ENCODE peak calls at places on chromosomes 5 and 9, in five cellular contexts. One of them, this sample, is unnamed.

GRCh38 chr5:92780057-92780456 is 801.0 kb downstream of the NR2F1-AS1 start:
- DNase-seq in AG10803: no peak
- DNase-seq in tibial artery: no peak
- DNase-seq in dorsolateral prefrontal cortex: no peak
- DNase-seq in brain microvascular endothelial cell: no peak
- DNase-seq in this sample: no peak

GRCh38 chr5:151115272-151115905 is 34.6 kb upstream of the TNIP1 start:
- DNase-seq in AG10803: peak
- DNase-seq in tibial artery: peak
- DNase-seq in dorsolateral prefrontal cortex: peak
- DNase-seq in brain microvascular endothelial cell: peak
- DNase-seq in this sample: peak

GRCh38 chr5:112210430-112211005 is 208.6 kb downstream of the EPB41L4A start:
- DNase-seq in AG10803: peak
- DNase-seq in tibial artery: peak
- DNase-seq in dorsolateral prefrontal cortex: no peak
- DNase-seq in brain microvascular endothelial cell: peak
- DNase-seq in this sample: peak

GRCh38 chr5:101068298-101068697 is 165.2 kb upstream of the ST8SIA4 start:
- DNase-seq in AG10803: no peak
- DNase-seq in tibial artery: no peak
- DNase-seq in dorsolateral prefrontal cortex: no peak
- DNase-seq in brain microvascular endothelial cell: no peak
- DNase-seq in this sample: no peak

GRCh38 chr5:159897786-159898393 is 18.4 kb upstream of the ADRA1B start:
- DNase-seq in AG10803: peak
- DNase-seq in tibial artery: no peak
- DNase-seq in dorsolateral prefrontal cortex: no peak
- DNase-seq in brain microvascular endothelial cell: no peak
- DNase-seq in this sample: no peak

GRCh38 chr5:2330325-2330724 is 421.2 kb downstream of the IRX2 start:
- DNase-seq in AG10803: no peak
- DNase-seq in tibial artery: no peak
- DNase-seq in dorsolateral prefrontal cortex: no peak
- DNase-seq in brain microvascular endothelial cell: no peak
- DNase-seq in this sample: no peak

GRCh38 chr5:74205745-74206570 is 434.6 kb downstream of the ENC1 start:
- DNase-seq in AG10803: peak
- DNase-seq in tibial artery: no peak
- DNase-seq in dorsolateral prefrontal cortex: no peak
- DNase-seq in brain microvascular endothelial cell: no peak
- DNase-seq in this sample: no peak

GRCh38 chr9:133577463-133578112 is 31.6 kb downstream of the FAM163B start:
- DNase-seq in AG10803: no peak
- DNase-seq in tibial artery: no peak
- DNase-seq in dorsolateral prefrontal cortex: no peak
- DNase-seq in brain microvascular endothelial cell: no peak
- DNase-seq in this sample: no peak

GRCh38 chr9:18921677-18922076 is 111.3 kb downstream of the SAXO1 start:
- DNase-seq in AG10803: peak
- DNase-seq in tibial artery: no peak
- DNase-seq in dorsolateral prefrontal cortex: no peak
- DNase-seq in brain microvascular endothelial cell: no peak
- DNase-seq in this sample: no peak

GRCh38 chr5:78497573-78498533 is 137.4 kb downstream of the SCAMP1 start:
- DNase-seq in AG10803: no peak
- DNase-seq in tibial artery: no peak
- DNase-seq in dorsolateral prefrontal cortex: no peak
- DNase-seq in brain microvascular endothelial cell: no peak
- DNase-seq in this sample: no peak

GRCh38 chr9:91949946-91950664 is at the start of gene ROR2:
- DNase-seq in AG10803: peak
- DNase-seq in tibial artery: no peak
- DNase-seq in dorsolateral prefrontal cortex: no peak
- DNase-seq in brain microvascular endothelial cell: no peak
- DNase-seq in this sample: peak

GRCh38 chr9:15416880-15417279 is 5.8 kb upstream of the SNAPC3 start:
- DNase-seq in AG10803: peak
- DNase-seq in tibial artery: no peak
- DNase-seq in dorsolateral prefrontal cortex: no peak
- DNase-seq in brain microvascular endothelial cell: peak
- DNase-seq in this sample: no peak

GRCh38 chr5:147303976-147304375 is 69.2 kb downstream of the STK32A start:
- DNase-seq in AG10803: peak
- DNase-seq in tibial artery: no peak
- DNase-seq in dorsolateral prefrontal cortex: no peak
- DNase-seq in brain microvascular endothelial cell: no peak
- DNase-seq in this sample: peak

GRCh38 chr5:44660251-44660650 is 148.5 kb upstream of the MRPS30 start:
- DNase-seq in AG10803: no peak
- DNase-seq in tibial artery: no peak
- DNase-seq in dorsolateral prefrontal cortex: no peak
- DNase-seq in brain microvascular endothelial cell: no peak
- DNase-seq in this sample: no peak

GRCh38 chr5:644509-644908 is 32.4 kb downstream of the CEP72 start:
- DNase-seq in AG10803: no peak
- DNase-seq in tibial artery: no peak
- DNase-seq in dorsolateral prefrontal cortex: no peak
- DNase-seq in brain microvascular endothelial cell: no peak
- DNase-seq in this sample: no peak

GRCh38 chr9:16680965-16681658 is 189.4 kb downstream of the BNC2 start:
- DNase-seq in AG10803: peak
- DNase-seq in tibial artery: no peak
- DNase-seq in dorsolateral prefrontal cortex: no peak
- DNase-seq in brain microvascular endothelial cell: no peak
- DNase-seq in this sample: peak

GRCh38 chr9:26077860-26078259 is 399.6 kb upstream of the TUSC1 start:
- DNase-seq in AG10803: no peak
- DNase-seq in tibial artery: no peak
- DNase-seq in dorsolateral prefrontal cortex: no peak
- DNase-seq in brain microvascular endothelial cell: no peak
- DNase-seq in this sample: no peak

DNA sequence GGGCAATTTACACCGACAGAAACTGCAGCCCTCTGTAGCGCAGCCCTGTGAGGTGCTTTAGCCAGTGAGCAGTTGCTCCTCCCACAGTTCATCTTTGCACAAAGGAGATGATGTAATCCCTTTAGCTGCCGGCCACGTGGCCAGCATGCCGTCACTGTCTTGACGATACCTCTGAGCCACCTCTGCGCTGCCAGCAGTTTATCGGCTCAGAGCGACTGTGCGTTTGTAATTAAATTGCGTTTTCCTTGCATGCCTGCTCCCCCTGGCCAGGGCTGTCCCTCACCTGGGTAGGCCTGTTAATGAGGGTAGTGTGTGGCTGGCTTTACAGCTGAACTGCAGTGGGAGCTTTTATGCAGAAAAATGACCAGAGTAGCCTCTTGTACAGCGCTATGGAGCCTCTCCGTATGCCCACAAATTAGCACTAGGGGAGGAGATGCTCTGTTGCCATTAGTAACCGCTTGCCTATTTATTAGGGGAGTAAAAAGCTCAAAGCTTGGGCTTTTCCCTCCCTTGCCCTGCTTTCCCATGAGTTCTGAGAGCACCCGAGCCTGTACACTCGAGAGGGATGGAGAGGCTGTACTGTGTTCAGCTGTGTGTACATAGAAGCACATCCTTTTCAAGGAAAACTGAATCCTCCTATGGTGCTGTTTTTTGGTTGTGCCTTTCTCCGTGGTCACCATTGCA is 107.1 kb downstream of the TRIO start:
- DNase-seq in AG10803: peak
- DNase-seq in tibial artery: peak
- DNase-seq in dorsolateral prefrontal cortex: peak
- DNase-seq in brain microvascular endothelial cell: peak
- DNase-seq in this sample: peak
- H3K4me3 ChIP-seq in AG10803: peak
- H3K4me3 ChIP-seq in tibial artery: no peak
- H3K4me3 ChIP-seq in dorsolateral prefrontal cortex: peak
- H3K4me3 ChIP-seq in brain microvascular endothelial cell: no peak
- H3K4me3 ChIP-seq in this sample: no peak

GRCh38 chr9:134811673-134812668 is 68.6 kb upstream of the FCN2 start:
- DNase-seq in AG10803: peak
- DNase-seq in tibial artery: no peak
- DNase-seq in dorsolateral prefrontal cortex: no peak
- DNase-seq in brain microvascular endothelial cell: peak
- DNase-seq in this sample: peak
- TF ChIP-seq CTCF in AG10803: peak
- TF ChIP-seq CTCF in tibial artery: no peak
- TF ChIP-seq CTCF in dorsolateral prefrontal cortex: no peak
- TF ChIP-seq CTCF in brain microvascular endothelial cell: peak
- TF ChIP-seq CTCF in this sample: no peak

DNA sequence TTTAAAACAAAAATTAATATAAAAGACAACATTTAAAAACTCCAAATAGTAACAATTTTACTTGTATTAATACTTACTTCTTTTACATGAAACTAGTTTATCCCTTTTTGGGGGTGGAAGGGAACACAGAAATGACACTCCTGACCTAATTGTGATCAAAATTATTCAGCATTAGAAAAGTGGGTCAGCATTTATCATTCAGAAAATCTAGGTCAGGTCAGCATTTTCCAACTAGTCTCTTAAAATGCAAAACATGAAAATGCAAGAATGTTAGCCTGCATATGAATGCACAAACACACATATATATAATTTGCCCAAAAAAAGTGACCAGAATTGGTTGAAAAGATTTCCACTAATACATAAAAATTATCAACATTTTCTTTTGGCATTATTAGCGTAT is 5.9 kb downstream of the TMEM167A start:
- DNase-seq in AG10803: no peak
- DNase-seq in tibial artery: no peak
- DNase-seq in dorsolateral prefrontal cortex: no peak
- DNase-seq in brain microvascular endothelial cell: no peak
- DNase-seq in this sample: no peak
- H3K4me3 ChIP-seq in AG10803: no peak
- H3K4me3 ChIP-seq in tibial artery: no peak
- H3K4me3 ChIP-seq in dorsolateral prefrontal cortex: no peak
- H3K4me3 ChIP-seq in brain microvascular endothelial cell: no peak
- H3K4me3 ChIP-seq in this sample: no peak

DNA sequence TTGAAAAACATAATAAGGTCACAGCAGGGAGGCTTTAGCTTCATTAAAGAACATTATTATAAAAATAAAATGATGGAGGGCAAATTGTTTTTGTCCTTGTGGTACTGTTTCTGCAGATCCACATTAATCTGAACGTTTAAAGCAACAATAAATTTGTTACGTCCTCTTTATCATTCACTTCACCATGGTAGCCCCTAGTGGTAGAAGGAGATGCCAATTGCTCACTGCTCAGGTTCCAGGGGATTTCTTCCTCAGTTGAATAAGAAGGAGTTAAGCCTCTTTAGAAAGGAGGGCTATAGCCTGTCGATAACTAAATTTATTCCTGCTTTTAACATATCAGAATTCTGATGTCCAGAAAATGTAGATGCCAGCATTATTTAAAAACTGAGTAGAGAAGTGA is 692.4 kb downstream of the PTPRD start:
- DNase-seq in AG10803: no peak
- DNase-seq in tibial artery: no peak
- DNase-seq in dorsolateral prefrontal cortex: no peak
- DNase-seq in brain microvascular endothelial cell: no peak
- DNase-seq in this sample: no peak
- TF ChIP-seq CTCF in AG10803: no peak
- TF ChIP-seq CTCF in tibial artery: no peak
- TF ChIP-seq CTCF in dorsolateral prefrontal cortex: peak
- TF ChIP-seq CTCF in brain microvascular endothelial cell: peak
- TF ChIP-seq CTCF in this sample: no peak

GRCh38 chr5:121105921-121106320 is 641.8 kb downstream of the PRR16 start:
- DNase-seq in AG10803: no peak
- DNase-seq in tibial artery: no peak
- DNase-seq in dorsolateral prefrontal cortex: no peak
- DNase-seq in brain microvascular endothelial cell: no peak
- DNase-seq in this sample: no peak

GRCh38 chr5:121109817-121110216 is 645.7 kb downstream of the PRR16 start:
- DNase-seq in AG10803: no peak
- DNase-seq in tibial artery: no peak
- DNase-seq in dorsolateral prefrontal cortex: no peak
- DNase-seq in brain microvascular endothelial cell: no peak
- DNase-seq in this sample: no peak

GRCh38 chr5:121108725-121109124 is 644.6 kb downstream of the PRR16 start:
- DNase-seq in AG10803: no peak
- DNase-seq in tibial artery: no peak
- DNase-seq in dorsolateral prefrontal cortex: no peak
- DNase-seq in brain microvascular endothelial cell: no peak
- DNase-seq in this sample: no peak
- H3K4me3 ChIP-seq in AG10803: no peak
- H3K4me3 ChIP-seq in tibial artery: no peak
- H3K4me3 ChIP-seq in dorsolateral prefrontal cortex: no peak
- H3K4me3 ChIP-seq in brain microvascular endothelial cell: no peak
- H3K4me3 ChIP-seq in this sample: no peak

DNA sequence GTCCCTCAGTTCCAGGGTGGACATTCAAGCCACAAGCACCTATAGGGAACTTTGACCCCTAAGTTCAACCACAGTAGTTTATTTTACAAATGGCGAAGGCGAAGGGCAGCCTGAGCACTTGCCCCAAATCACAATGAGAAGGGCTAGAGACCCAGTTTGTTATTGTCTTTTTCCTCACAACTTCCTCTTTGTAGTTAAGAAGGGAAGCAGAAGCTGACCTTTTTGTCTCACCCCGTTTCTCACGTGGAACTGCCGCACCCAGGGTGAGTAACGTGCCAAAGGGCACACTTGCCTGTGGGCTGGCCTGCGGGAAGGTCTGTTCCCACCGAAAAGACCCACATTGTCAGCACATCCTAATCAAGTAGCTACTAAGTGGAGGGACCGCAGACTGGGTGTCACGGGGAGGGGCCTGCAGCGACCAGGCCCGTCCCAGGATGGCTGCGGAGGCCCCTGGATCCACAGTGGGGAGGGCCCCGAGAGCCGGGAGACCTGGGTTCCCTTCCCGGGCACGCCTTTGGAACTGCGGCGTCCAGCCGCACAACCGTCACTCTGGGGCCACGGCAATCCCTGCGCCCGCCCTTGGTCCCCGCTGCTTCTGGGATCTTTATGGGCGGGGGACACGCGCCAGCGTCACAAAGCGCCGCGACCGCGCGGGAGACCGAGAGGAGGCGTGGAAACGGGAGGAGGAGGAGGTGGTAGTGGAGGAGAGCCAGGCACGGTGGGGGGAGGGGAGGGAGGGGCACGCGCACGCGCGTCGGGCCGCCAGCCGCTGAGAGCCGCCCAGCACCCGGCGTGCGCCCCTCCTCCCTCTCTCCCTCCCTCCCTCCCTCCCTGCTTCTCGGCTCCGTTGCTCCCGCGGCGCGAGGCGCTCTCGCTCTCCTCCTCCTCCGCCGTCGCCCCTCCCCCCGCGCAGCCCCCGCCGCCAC is at the start of gene UBE2R2:
- DNase-seq in AG10803: peak
- DNase-seq in tibial artery: peak
- DNase-seq in dorsolateral prefrontal cortex: peak
- DNase-seq in brain microvascular endothelial cell: peak
- DNase-seq in this sample: peak
- TF ChIP-seq CTCF in AG10803: no peak
- TF ChIP-seq CTCF in tibial artery: no peak
- TF ChIP-seq CTCF in dorsolateral prefrontal cortex: peak
- TF ChIP-seq CTCF in brain microvascular endothelial cell: no peak
- TF ChIP-seq CTCF in this sample: no peak

GRCh38 chr5:142881727-142882126 is 111.5 kb downstream of the ARHGAP26 start:
- DNase-seq in AG10803: no peak
- DNase-seq in tibial artery: no peak
- DNase-seq in dorsolateral prefrontal cortex: no peak
- DNase-seq in brain microvascular endothelial cell: no peak
- DNase-seq in this sample: no peak
- H3K4me3 ChIP-seq in AG10803: no peak
- H3K4me3 ChIP-seq in tibial artery: no peak
- H3K4me3 ChIP-seq in dorsolateral prefrontal cortex: no peak
- H3K4me3 ChIP-seq in brain microvascular endothelial cell: no peak
- H3K4me3 ChIP-seq in this sample: no peak

This sample was measured in foreskin fibroblast.